ENCODE peak calls at places on chromosomes 13 and 19, in six cellular contexts. One of them, this sample, is unnamed.

GRCh38 chr19:46715620-46716012 is 1.3 kb downstream of the PRKD2 start:
- DNase-seq in naive thymus-derived CD4-positive, alpha-beta T cell: no peak
- DNase-seq in GM12878: no peak
- DNase-seq in uterus: no peak
- DNase-seq in MG63: no peak
- DNase-seq in psoas muscle: no peak
- DNase-seq in this sample: no peak

GRCh38 chr13:98994080-98994479 is 16.2 kb upstream of the DOCK9 start:
- DNase-seq in GM12878: no peak
- DNase-seq in psoas muscle: no peak
- DNase-seq in MG63: no peak
- DNase-seq in uterus: no peak
- DNase-seq in naive thymus-derived CD4-positive, alpha-beta T cell: no peak
- DNase-seq in this sample: no peak

GRCh38 chr19:3404324-3405260 is 38.2 kb downstream of the NFIC start:
- DNase-seq in GM12878: no peak
- DNase-seq in naive thymus-derived CD4-positive, alpha-beta T cell: no peak
- DNase-seq in MG63: peak; percentile 74
- DNase-seq in psoas muscle: peak; percentile 90
- DNase-seq in uterus: peak; percentile 93
- DNase-seq in this sample: peak; percentile 86

GRCh38 chr19:18712981-18713380 is 29.5 kb downstream of the CRTC1 start:
- DNase-seq in psoas muscle: no peak
- DNase-seq in MG63: no peak
- DNase-seq in GM12878: no peak
- DNase-seq in uterus: no peak
- DNase-seq in naive thymus-derived CD4-positive, alpha-beta T cell: no peak
- DNase-seq in this sample: no peak

GRCh38 chr19:43759515-43759914 is 4.8 kb upstream of the SMG9 start:
- DNase-seq in MG63: peak; percentile 91
- DNase-seq in GM12878: no peak
- DNase-seq in uterus: no peak
- DNase-seq in naive thymus-derived CD4-positive, alpha-beta T cell: no peak
- DNase-seq in psoas muscle: no peak
- DNase-seq in this sample: no peak

GRCh38 chr13:72244788-72245187 is 377.8 kb upstream of the DACH1 start:
- DNase-seq in MG63: no peak
- DNase-seq in uterus: no peak
- DNase-seq in GM12878: no peak
- DNase-seq in psoas muscle: no peak
- DNase-seq in naive thymus-derived CD4-positive, alpha-beta T cell: no peak
- DNase-seq in this sample: no peak

GRCh38 chr13:79405501-79405830 is 589 bp downstream of the RBM26 start:
- DNase-seq in MG63: peak; percentile 6
- DNase-seq in GM12878: no peak
- DNase-seq in psoas muscle: no peak
- DNase-seq in naive thymus-derived CD4-positive, alpha-beta T cell: no peak
- DNase-seq in uterus: no peak
- DNase-seq in this sample: no peak

GRCh38 chr13:67231481-67231940 is 1.4 kb upstream of the PCDH9 start:
- DNase-seq in GM12878: no peak
- DNase-seq in naive thymus-derived CD4-positive, alpha-beta T cell: no peak
- DNase-seq in MG63: no peak
- DNase-seq in uterus: no peak
- DNase-seq in psoas muscle: no peak
- DNase-seq in this sample: no peak

GRCh38 chr19:7926021-7926726 is at the start of gene CTXN1:
- DNase-seq in psoas muscle: peak; percentile 71
- DNase-seq in naive thymus-derived CD4-positive, alpha-beta T cell: peak; percentile 87
- DNase-seq in MG63: peak; percentile 78
- DNase-seq in uterus: peak; percentile 75
- DNase-seq in GM12878: no peak
- DNase-seq in this sample: peak; percentile 66

GRCh38 chr19:41273076-41273475 is 8.9 kb downstream of the HNRNPUL1 start:
- DNase-seq in naive thymus-derived CD4-positive, alpha-beta T cell: no peak
- DNase-seq in GM12878: no peak
- DNase-seq in psoas muscle: no peak
- DNase-seq in MG63: no peak
- DNase-seq in uterus: no peak
- DNase-seq in this sample: no peak

GRCh38 chr19:8455018-8455417 is 10.2 kb downstream of the HNRNPM start:
- DNase-seq in uterus: no peak
- DNase-seq in psoas muscle: no peak
- DNase-seq in MG63: no peak
- DNase-seq in naive thymus-derived CD4-positive, alpha-beta T cell: no peak
- DNase-seq in GM12878: no peak
- DNase-seq in this sample: no peak

GRCh38 chr19:54017266-54017665 is 25.8 kb downstream of the CACNG6 start:
- DNase-seq in psoas muscle: no peak
- DNase-seq in naive thymus-derived CD4-positive, alpha-beta T cell: no peak
- DNase-seq in uterus: no peak
- DNase-seq in GM12878: no peak
- DNase-seq in MG63: peak; percentile 40
- DNase-seq in this sample: no peak

DNA sequence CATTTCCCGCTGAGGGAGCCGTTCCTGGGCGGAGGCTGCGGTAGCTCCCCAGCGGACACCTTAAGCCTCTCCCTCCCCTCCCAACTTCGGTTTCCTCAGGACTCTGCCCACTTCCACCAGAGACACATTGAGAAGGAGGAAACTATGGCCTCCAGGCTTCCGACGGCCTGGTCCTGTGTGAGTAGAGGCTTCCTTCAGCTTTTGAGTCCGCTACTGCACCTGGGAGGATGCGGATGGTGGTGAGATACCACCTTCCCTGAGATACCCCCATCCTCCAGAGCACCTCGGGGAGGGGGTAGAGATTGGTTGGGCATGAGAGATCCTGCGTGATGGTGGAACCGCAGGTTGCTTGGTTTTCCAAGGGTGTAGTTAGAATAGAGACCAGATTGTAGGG is 958 bp downstream of the ZNF274 start:
- DNase-seq in GM12878: no peak
- DNase-seq in MG63: no peak
- DNase-seq in uterus: no peak
- DNase-seq in naive thymus-derived CD4-positive, alpha-beta T cell: no peak
- DNase-seq in psoas muscle: no peak
- DNase-seq in this sample: no peak
- H3K9me3 ChIP-seq in GM12878: peaks cover 45% of the 10 kb centered on the region
- H3K9me3 ChIP-seq in MG63: peaks cover 56% of the 10 kb centered on the region
- H3K9me3 ChIP-seq in uterus: peaks cover 98% of the 10 kb centered on the region
- H3K9me3 ChIP-seq in naive thymus-derived CD4-positive, alpha-beta T cell: peaks cover 22% of the 10 kb centered on the region
- H3K9me3 ChIP-seq in psoas muscle: peaks cover 89% of the 10 kb centered on the region
- H3K9me3 ChIP-seq in this sample: no peaks in the 10 kb centered on the region

GRCh38 chr19:9608912-9609311 is 12.1 kb downstream of the ZNF561 start:
- DNase-seq in GM12878: no peak
- DNase-seq in uterus: no peak
- DNase-seq in psoas muscle: no peak
- DNase-seq in MG63: no peak
- DNase-seq in naive thymus-derived CD4-positive, alpha-beta T cell: no peak
- DNase-seq in this sample: no peak
- H3K9me3 ChIP-seq in GM12878: peaks cover 23% of the 10 kb centered on the region
- H3K9me3 ChIP-seq in uterus: peaks cover 53% of the 10 kb centered on the region
- H3K9me3 ChIP-seq in psoas muscle: peaks cover 57% of the 10 kb centered on the region
- H3K9me3 ChIP-seq in MG63: peaks cover 53% of the 10 kb centered on the region
- H3K9me3 ChIP-seq in naive thymus-derived CD4-positive, alpha-beta T cell: peaks cover 4% of the 10 kb centered on the region
- H3K9me3 ChIP-seq in this sample: peaks cover 7% of the 10 kb centered on the region

GRCh38 chr19:23351806-23352205 is 43.5 kb downstream of the ZNF91 start:
- DNase-seq in MG63: no peak
- DNase-seq in GM12878: no peak
- DNase-seq in naive thymus-derived CD4-positive, alpha-beta T cell: no peak
- DNase-seq in psoas muscle: no peak
- DNase-seq in uterus: no peak
- DNase-seq in this sample: no peak
- H3K9me3 ChIP-seq in MG63: peaks cover 9% of the 10 kb centered on the region
- H3K9me3 ChIP-seq in GM12878: peaks cover 15% of the 10 kb centered on the region
- H3K9me3 ChIP-seq in naive thymus-derived CD4-positive, alpha-beta T cell: peaks cover 9% of the 10 kb centered on the region
- H3K9me3 ChIP-seq in psoas muscle: peaks cover 95% of the 10 kb centered on the region
- H3K9me3 ChIP-seq in uterus: peaks cover 82% of the 10 kb centered on the region
- H3K9me3 ChIP-seq in this sample: peaks cover 26% of the 10 kb centered on the region

GRCh38 chr19:27522223-27522622 is 1690.7 kb downstream of the UQCRFS1 start:
- DNase-seq in MG63: no peak
- DNase-seq in GM12878: no peak
- DNase-seq in naive thymus-derived CD4-positive, alpha-beta T cell: no peak
- DNase-seq in uterus: no peak
- DNase-seq in psoas muscle: no peak
- DNase-seq in this sample: no peak
- H3K9me3 ChIP-seq in MG63: peaks cover 19% of the 10 kb centered on the region
- H3K9me3 ChIP-seq in GM12878: no peaks in the 10 kb centered on the region
- H3K9me3 ChIP-seq in naive thymus-derived CD4-positive, alpha-beta T cell: no peaks in the 10 kb centered on the region
- H3K9me3 ChIP-seq in uterus: no peaks in the 10 kb centered on the region
- H3K9me3 ChIP-seq in psoas muscle: peaks cover 34% of the 10 kb centered on the region
- H3K9me3 ChIP-seq in this sample: no peaks in the 10 kb centered on the region

GRCh38 chr13:52906122-52906903 is 57.9 kb upstream of the PCDH8 start:
- DNase-seq in MG63: no peak
- DNase-seq in uterus: no peak
- DNase-seq in psoas muscle: no peak
- DNase-seq in naive thymus-derived CD4-positive, alpha-beta T cell: no peak
- DNase-seq in GM12878: no peak
- DNase-seq in this sample: no peak

GRCh38 chr13:52899206-52899605 is 50.8 kb upstream of the PCDH8 start:
- DNase-seq in uterus: no peak
- DNase-seq in naive thymus-derived CD4-positive, alpha-beta T cell: no peak
- DNase-seq in psoas muscle: no peak
- DNase-seq in GM12878: no peak
- DNase-seq in MG63: no peak
- DNase-seq in this sample: no peak

GRCh38 chr13:52903320-52903719 is 54.9 kb upstream of the PCDH8 start:
- DNase-seq in GM12878: peak; percentile 23
- DNase-seq in psoas muscle: no peak
- DNase-seq in naive thymus-derived CD4-positive, alpha-beta T cell: no peak
- DNase-seq in uterus: no peak
- DNase-seq in MG63: no peak
- DNase-seq in this sample: no peak
- H3K9me3 ChIP-seq in GM12878: no peaks in the 10 kb centered on the region
- H3K9me3 ChIP-seq in psoas muscle: no peaks in the 10 kb centered on the region
- H3K9me3 ChIP-seq in naive thymus-derived CD4-positive, alpha-beta T cell: no peaks in the 10 kb centered on the region
- H3K9me3 ChIP-seq in uterus: no peaks in the 10 kb centered on the region
- H3K9me3 ChIP-seq in MG63: no peaks in the 10 kb centered on the region
- H3K9me3 ChIP-seq in this sample: no peaks in the 10 kb centered on the region

GRCh38 chr19:29128203-29128602 is 84.7 kb downstream of the UQCRFS1 start:
- DNase-seq in naive thymus-derived CD4-positive, alpha-beta T cell: no peak
- DNase-seq in MG63: no peak
- DNase-seq in psoas muscle: no peak
- DNase-seq in GM12878: no peak
- DNase-seq in uterus: no peak
- DNase-seq in this sample: no peak
- H3K9me3 ChIP-seq in naive thymus-derived CD4-positive, alpha-beta T cell: no peaks in the 10 kb centered on the region
- H3K9me3 ChIP-seq in MG63: no peaks in the 10 kb centered on the region
- H3K9me3 ChIP-seq in psoas muscle: no peaks in the 10 kb centered on the region
- H3K9me3 ChIP-seq in GM12878: no peaks in the 10 kb centered on the region
- H3K9me3 ChIP-seq in uterus: no peaks in the 10 kb centered on the region
- H3K9me3 ChIP-seq in this sample: peaks cover 25% of the 10 kb centered on the region

DNA sequence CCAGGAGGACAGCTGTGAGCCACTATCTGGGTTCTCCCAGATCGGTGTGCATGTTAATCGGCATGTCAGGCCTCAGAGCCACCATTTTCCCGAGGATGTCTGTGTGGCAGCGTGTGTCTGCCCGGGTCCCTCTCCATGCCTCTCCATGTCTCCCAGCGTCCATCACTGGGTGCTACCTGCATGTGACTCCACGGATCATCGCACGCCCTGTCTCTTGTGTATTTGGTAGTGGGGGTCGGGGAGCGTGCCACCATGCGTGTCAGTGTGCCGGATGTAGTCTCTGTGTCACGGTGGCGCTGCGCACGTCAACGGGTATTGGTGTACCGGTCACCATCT is 5.9 kb downstream of the NFIX start:
- DNase-seq in psoas muscle: peak; percentile 56
- DNase-seq in uterus: no peak
- DNase-seq in MG63: no peak
- DNase-seq in GM12878: no peak
- DNase-seq in naive thymus-derived CD4-positive, alpha-beta T cell: no peak
- DNase-seq in this sample: no peak
- H3K9me3 ChIP-seq in psoas muscle: no peaks in the 10 kb centered on the region
- H3K9me3 ChIP-seq in uterus: no peaks in the 10 kb centered on the region
- H3K9me3 ChIP-seq in MG63: no peaks in the 10 kb centered on the region
- H3K9me3 ChIP-seq in GM12878: no peaks in the 10 kb centered on the region
- H3K9me3 ChIP-seq in naive thymus-derived CD4-positive, alpha-beta T cell: no peaks in the 10 kb centered on the region
- H3K9me3 ChIP-seq in this sample: no peaks in the 10 kb centered on the region

DNA sequence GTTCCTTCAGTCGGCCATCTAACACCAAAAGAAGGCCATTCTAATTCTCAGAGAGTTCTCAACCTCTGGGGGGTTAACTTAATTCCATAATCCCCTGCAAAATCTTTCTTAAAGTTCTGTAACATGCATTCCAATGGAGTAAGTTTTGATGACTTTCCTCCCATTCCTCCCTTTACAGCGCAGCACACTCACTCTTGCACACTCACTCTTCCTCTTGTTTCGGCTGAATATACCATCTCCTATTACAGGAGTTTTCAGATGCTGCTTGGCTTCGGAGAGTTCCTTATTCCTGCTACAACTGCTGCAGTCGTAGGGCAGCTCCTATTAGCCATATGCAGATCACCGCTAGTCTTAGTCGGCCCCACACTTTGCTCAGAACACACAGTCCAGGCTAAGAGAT is 53.6 kb downstream of the OR10H4 start:
- DNase-seq in MG63: no peak
- DNase-seq in uterus: no peak
- DNase-seq in naive thymus-derived CD4-positive, alpha-beta T cell: no peak
- DNase-seq in psoas muscle: no peak
- DNase-seq in GM12878: no peak
- DNase-seq in this sample: no peak
- H3K9me3 ChIP-seq in MG63: no peaks in the 10 kb centered on the region
- H3K9me3 ChIP-seq in uterus: no peaks in the 10 kb centered on the region
- H3K9me3 ChIP-seq in naive thymus-derived CD4-positive, alpha-beta T cell: no peaks in the 10 kb centered on the region
- H3K9me3 ChIP-seq in psoas muscle: no peaks in the 10 kb centered on the region
- H3K9me3 ChIP-seq in GM12878: no peaks in the 10 kb centered on the region
- H3K9me3 ChIP-seq in this sample: no peaks in the 10 kb centered on the region

GRCh38 chr19:36652958-36653357 is 13.7 kb downstream of the ZNF461 start:
- DNase-seq in MG63: no peak
- DNase-seq in GM12878: no peak
- DNase-seq in naive thymus-derived CD4-positive, alpha-beta T cell: no peak
- DNase-seq in uterus: no peak
- DNase-seq in psoas muscle: no peak
- DNase-seq in this sample: no peak
- H3K9me3 ChIP-seq in MG63: peaks cover 35% of the 10 kb centered on the region
- H3K9me3 ChIP-seq in GM12878: peaks cover 8% of the 10 kb centered on the region
- H3K9me3 ChIP-seq in naive thymus-derived CD4-positive, alpha-beta T cell: no peaks in the 10 kb centered on the region
- H3K9me3 ChIP-seq in uterus: peaks cover 48% of the 10 kb centered on the region
- H3K9me3 ChIP-seq in psoas muscle: peaks cover 83% of the 10 kb centered on the region
- H3K9me3 ChIP-seq in this sample: peaks cover 42% of the 10 kb centered on the region

GRCh38 chr19:56956503-56957226 is 116.1 kb upstream of the PEG3 start:
- DNase-seq in psoas muscle: no peak
- DNase-seq in uterus: no peak
- DNase-seq in naive thymus-derived CD4-positive, alpha-beta T cell: no peak
- DNase-seq in GM12878: no peak
- DNase-seq in MG63: no peak
- DNase-seq in this sample: no peak
- H3K9me3 ChIP-seq in psoas muscle: peaks cover 5% of the 10 kb centered on the region
- H3K9me3 ChIP-seq in uterus: no peaks in the 10 kb centered on the region
- H3K9me3 ChIP-seq in naive thymus-derived CD4-positive, alpha-beta T cell: no peaks in the 10 kb centered on the region
- H3K9me3 ChIP-seq in GM12878: no peaks in the 10 kb centered on the region
- H3K9me3 ChIP-seq in MG63: no peaks in the 10 kb centered on the region
- H3K9me3 ChIP-seq in this sample: peaks cover 14% of the 10 kb centered on the region